ENCODE peak calls at places on chromosome 12, in nine cellular contexts. S is astrocyte, C is cardiac muscle cell, T is lower lobe of right lung, B is RWPE2, E is right atrium auricular region, D is IMR-90, A is AG04450, V is HFF-Myc. M is an unnamed sample.

GRCh38 chr12:95633049-95633545 is 81.8 kb upstream of the USP44 start:
- DNase-seq in S (peak), C (no peak), T (peak), B (peak), E (peak), D (peak), A (no peak), V (no peak), M (no peak)

GRCh38 chr12:75257510-75257909 is 47.9 kb upstream of the KCNC2 start:
- DNase-seq in S (no peak), C (no peak), T (no peak), B (no peak), E (no peak), D (peak), A (no peak), V (no peak), M (no peak)

GRCh38 chr12:131986847-131987398 is 37.2 kb downstream of the EP400 start:
- DNase-seq in S (no peak), C (no peak), T (no peak), B (no peak), E (peak), D (no peak), A (no peak), V (no peak), M (no peak)

GRCh38 chr12:31868980-31869379 is 90.2 kb upstream of the RESF1 start:
- DNase-seq in S (peak), C (peak), T (no peak), B (peak), E (no peak), D (peak), A (no peak), V (peak), M (no peak)

GRCh38 chr12:13135336-13136178 is 32.1 kb upstream of the GSG1 start:
- DNase-seq in S (peak), C (peak), T (peak), B (peak), E (peak), D (peak), A (peak), V (no peak), M (no peak)

GRCh38 chr12:55659486-55660385 is 23.0 kb downstream of the OR10P1 start:
- DNase-seq in S (peak), C (peak), T (no peak), B (no peak), E (peak), D (peak), A (no peak), V (no peak), M (no peak)

GRCh38 chr12:67621112-67621511 is 27.4 kb upstream of the DYRK2 start:
- DNase-seq in S (no peak), C (no peak), T (no peak), B (no peak), E (no peak), D (no peak), A (no peak), V (no peak), M (no peak)

GRCh38 chr12:55693323-55694187 is 14.1 kb downstream of the ITGA7 start:
- DNase-seq in S (no peak), C (no peak), T (no peak), B (no peak), E (no peak), D (no peak), A (no peak), V (no peak), M (no peak)

GRCh38 chr12:126554599-126554998 is 1489.4 kb downstream of the AACS start:
- DNase-seq in S (no peak), C (no peak), T (no peak), B (no peak), E (no peak), D (no peak), A (no peak), V (no peak), M (no peak)

GRCh38 chr12:26327975-26328635 is 132.7 kb downstream of the SSPN start:
- DNase-seq in S (no peak), C (no peak), T (no peak), B (no peak), E (no peak), D (no peak), A (no peak), V (no peak), M (no peak)

GRCh38 chr12:67534671-67535070 is 113.9 kb upstream of the DYRK2 start:
- DNase-seq in S (peak), C (no peak), T (no peak), B (no peak), E (peak), D (peak), A (peak), V (peak), M (no peak)

GRCh38 chr12:90514325-90514724 is 440.7 kb downstream of the CCER1 start:
- DNase-seq in S (no peak), C (no peak), T (no peak), B (no peak), E (no peak), D (peak), A (no peak), V (peak), M (no peak)

GRCh38 chr12:31714406-31715271 is 14.2 kb downstream of the AMN1 start:
- DNase-seq in S (no peak), C (no peak), T (no peak), B (no peak), E (no peak), D (no peak), A (no peak), V (no peak), M (no peak)

GRCh38 chr12:47207005-47207717 is 127.4 kb upstream of the AMIGO2 start:
- DNase-seq in S (no peak), C (no peak), T (peak), B (no peak), E (no peak), D (no peak), A (no peak), V (no peak), M (no peak)

GRCh38 chr12:47205532-47206449 is 126.0 kb upstream of the AMIGO2 start:
- DNase-seq in S (no peak), C (no peak), T (no peak), B (no peak), E (no peak), D (no peak), A (no peak), V (no peak), M (no peak)

GRCh38 chr12:47206450-47206830 is 126.7 kb upstream of the AMIGO2 start:
- DNase-seq in S (no peak), C (no peak), T (no peak), B (no peak), E (no peak), D (no peak), A (no peak), V (no peak), M (no peak)

GRCh38 chr12:47209014-47209413 is 129.3 kb upstream of the AMIGO2 start:
- DNase-seq in S (no peak), C (no peak), T (no peak), B (no peak), E (no peak), D (no peak), A (no peak), V (no peak), M (no peak)

DNA sequence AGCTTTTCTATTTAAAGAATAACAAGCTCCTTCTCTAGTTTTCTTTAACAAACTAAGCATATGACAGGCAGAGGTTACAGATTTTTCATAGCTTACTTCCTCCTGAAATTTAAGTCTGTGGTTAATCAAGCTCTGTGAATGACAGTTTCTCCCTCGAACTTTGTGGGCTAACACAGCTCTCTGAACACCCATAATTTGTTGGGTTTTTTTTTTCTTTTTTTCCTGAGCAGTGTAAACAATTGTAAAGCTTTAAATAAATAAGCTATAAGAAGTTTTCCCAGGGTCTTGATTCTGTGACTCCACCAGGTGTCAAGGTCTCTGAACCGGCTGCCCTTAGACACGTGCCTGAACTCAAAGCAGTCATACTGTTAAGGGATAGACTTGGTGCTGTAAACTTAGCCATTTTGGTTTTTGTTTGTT is 128.1 kb upstream of the AMIGO2 start:
- DNase-seq in S (no peak), C (no peak), T (no peak), B (no peak), E (no peak), D (no peak), A (no peak), V (no peak), M (no peak)
- H3K4me3 ChIP-seq in S (no peak), C (no peak), T (no peak), B (no peak), E (no peak), D (no peak), A (no peak), V (no peak), M (no peak)

GRCh38 chr12:116018282-116018681 is 259.2 kb downstream of the MED13L start:
- DNase-seq in S (no peak), C (no peak), T (no peak), B (no peak), E (no peak), D (peak), A (no peak), V (no peak), M (no peak)

GRCh38 chr12:116012757-116013156 is 264.7 kb downstream of the MED13L start:
- DNase-seq in S (no peak), C (no peak), T (no peak), B (no peak), E (no peak), D (no peak), A (no peak), V (no peak), M (no peak)

GRCh38 chr12:116019415-116019814 is 258.1 kb downstream of the MED13L start:
- DNase-seq in S (no peak), C (no peak), T (no peak), B (no peak), E (no peak), D (no peak), A (no peak), V (no peak), M (no peak)

GRCh38 chr12:116011217-116011616 is 266.3 kb downstream of the MED13L start:
- DNase-seq in S (no peak), C (no peak), T (no peak), B (no peak), E (no peak), D (no peak), A (no peak), V (no peak), M (no peak)

DNA sequence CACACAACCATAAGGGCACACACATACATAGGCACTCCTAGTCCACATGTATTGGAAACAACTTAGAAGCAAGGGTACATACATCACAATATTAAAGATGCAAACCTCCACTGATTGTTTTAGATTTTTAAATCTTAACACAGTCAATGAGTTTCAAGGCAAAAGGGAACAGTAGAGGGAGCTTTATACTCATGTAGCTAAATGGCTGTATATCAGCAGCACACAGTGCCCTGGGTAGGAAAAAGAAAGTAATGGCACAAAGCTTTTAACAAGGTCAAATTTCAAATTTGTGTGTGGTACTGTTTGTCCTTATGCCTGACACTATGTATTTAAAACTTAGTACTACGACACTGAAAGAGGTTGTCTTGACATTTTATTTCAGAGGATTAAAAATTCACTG is 262.0 kb downstream of the MED13L start:
- DNase-seq in S (peak), C (peak), T (no peak), B (no peak), E (no peak), D (peak), A (no peak), V (peak), M (no peak)
- TF ChIP-seq CTCF in S (peak), C (peak), T (peak), B (peak), E (no peak), D (peak), A (peak), V (peak), M (no peak)

GRCh38 chr12:44247588-44247987 is 411.7 kb downstream of the TMEM117 start:
- DNase-seq in S (no peak), C (no peak), T (no peak), B (no peak), E (no peak), D (no peak), A (no peak), V (no peak), M (no peak)
- H3K4me3 ChIP-seq in S (no peak), C (no peak), T (no peak), B (no peak), E (no peak), D (no peak), A (no peak), V (no peak), M (no peak)

DNA sequence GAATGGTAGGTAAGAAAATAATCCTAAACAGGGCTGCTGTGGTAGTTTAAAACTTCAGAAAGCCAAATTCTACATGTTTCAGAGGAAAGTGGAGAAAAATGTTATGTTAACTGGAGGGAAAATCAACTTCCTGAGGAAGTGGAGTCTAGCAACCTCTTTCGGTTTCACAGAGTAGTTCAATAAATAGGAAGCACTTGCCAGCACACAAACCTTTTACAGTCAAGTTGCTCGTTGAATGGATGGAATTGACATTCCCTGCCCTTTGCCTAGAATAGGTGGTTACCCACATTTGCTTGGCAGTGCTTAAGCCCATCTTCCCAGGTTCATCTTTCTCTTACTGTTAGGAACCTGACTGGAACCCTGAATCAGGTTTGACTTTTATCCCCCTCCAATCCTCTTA is 15.9 kb downstream of the ANKRD13A start:
- DNase-seq in S (no peak), C (no peak), T (no peak), B (no peak), E (no peak), D (no peak), A (no peak), V (no peak), M (no peak)
- TF ChIP-seq CTCF in S (no peak), C (no peak), T (no peak), B (no peak), E (no peak), D (no peak), A (no peak), V (no peak), M (no peak)

GRCh38 chr12:10718279-10718821 is 4.8 kb downstream of the YBX3 start:
- DNase-seq in S (peak), C (peak), T (no peak), B (no peak), E (no peak), D (peak), A (peak), V (peak), M (no peak)
- H3K4me3 ChIP-seq in S (peak), C (no peak), T (no peak), B (no peak), E (no peak), D (peak), A (peak), V (peak), M (peak)

GRCh38 chr12:108559748-108560147 is 1.2 kb downstream of the SART3 start:
- DNase-seq in S (no peak), C (no peak), T (no peak), B (no peak), E (no peak), D (no peak), A (no peak), V (no peak), M (no peak)
- TF ChIP-seq CTCF in S (no peak), C (no peak), T (no peak), B (no peak), E (no peak), D (no peak), A (peak), V (peak), M (no peak)